ENCODE peak calls at places on chromosomes 5 and 9, in four cellular contexts. One of them, this sample, is unnamed. For H3K4me1, the result is how much of the 10 kb centered on the place peaks cover.

GRCh38 chr5:53730938-53731337 is 170.5 kb downstream of the NDUFS4 start:
- DNase-seq in lung: no peak
- DNase-seq in CD4-positive, alpha-beta memory T cell: no peak
- DNase-seq in Caco-2: no peak
- DNase-seq in this sample: no peak

GRCh38 chr9:94703488-94704140 is 22.9 kb upstream of the AOPEP start:
- DNase-seq in Caco-2: peak
- DNase-seq in lung: no peak
- DNase-seq in CD4-positive, alpha-beta memory T cell: no peak
- DNase-seq in this sample: no peak

GRCh38 chr9:122058051-122058450 is 35.1 kb downstream of the TTLL11 start:
- DNase-seq in Caco-2: no peak
- DNase-seq in CD4-positive, alpha-beta memory T cell: no peak
- DNase-seq in lung: no peak
- DNase-seq in this sample: no peak

GRCh38 chr9:93302586-93303257 is 118.8 kb downstream of the WNK2 start:
- DNase-seq in CD4-positive, alpha-beta memory T cell: peak
- DNase-seq in Caco-2: peak
- DNase-seq in lung: no peak
- DNase-seq in this sample: peak

GRCh38 chr5:171629221-171630005 is 156.2 kb upstream of the SMIM23 start:
- DNase-seq in CD4-positive, alpha-beta memory T cell: no peak
- DNase-seq in Caco-2: no peak
- DNase-seq in lung: no peak
- DNase-seq in this sample: no peak

GRCh38 chr5:67591491-67591890 is 394.9 kb upstream of the CD180 start:
- DNase-seq in CD4-positive, alpha-beta memory T cell: no peak
- DNase-seq in lung: no peak
- DNase-seq in Caco-2: no peak
- DNase-seq in this sample: no peak

GRCh38 chr9:126664893-126665695 is 51.4 kb downstream of the LMX1B start:
- DNase-seq in CD4-positive, alpha-beta memory T cell: no peak
- DNase-seq in lung: no peak
- DNase-seq in Caco-2: no peak
- DNase-seq in this sample: no peak

GRCh38 chr5:99010294-99010693 is 81.5 kb upstream of the CHD1 start:
- DNase-seq in CD4-positive, alpha-beta memory T cell: no peak
- DNase-seq in lung: no peak
- DNase-seq in Caco-2: no peak
- DNase-seq in this sample: no peak

GRCh38 chr9:132798817-132799790 is 79.0 kb downstream of the AK8 start:
- DNase-seq in CD4-positive, alpha-beta memory T cell: no peak
- DNase-seq in lung: peak
- DNase-seq in Caco-2: no peak
- DNase-seq in this sample: no peak

GRCh38 chr9:96874947-96875459 is 20.7 kb upstream of the ZNF782 start:
- DNase-seq in lung: no peak
- DNase-seq in CD4-positive, alpha-beta memory T cell: peak
- DNase-seq in Caco-2: peak
- DNase-seq in this sample: peak

GRCh38 chr9:76162109-76162730 is 232.0 kb downstream of the RFK start:
- DNase-seq in CD4-positive, alpha-beta memory T cell: no peak
- DNase-seq in Caco-2: no peak
- DNase-seq in lung: no peak
- DNase-seq in this sample: no peak

GRCh38 chr9:117887383-117887782 is 183.2 kb downstream of the TLR4 start:
- DNase-seq in Caco-2: no peak
- DNase-seq in CD4-positive, alpha-beta memory T cell: no peak
- DNase-seq in lung: no peak
- DNase-seq in this sample: no peak

GRCh38 chr5:136686192-136686872 is 321.0 kb upstream of the TRPC7 start:
- DNase-seq in CD4-positive, alpha-beta memory T cell: no peak
- DNase-seq in lung: no peak
- DNase-seq in Caco-2: peak
- DNase-seq in this sample: no peak

GRCh38 chr9:116264361-116264760 is 110.8 kb downstream of the PAPPA start:
- DNase-seq in CD4-positive, alpha-beta memory T cell: no peak
- DNase-seq in Caco-2: no peak
- DNase-seq in lung: no peak
- DNase-seq in this sample: no peak

GRCh38 chr9:135017916-135018915 is 69.3 kb upstream of the OLFM1 start:
- DNase-seq in lung: no peak
- DNase-seq in Caco-2: no peak
- DNase-seq in CD4-positive, alpha-beta memory T cell: no peak
- DNase-seq in this sample: peak

GRCh38 chr5:133393776-133394476 is 218.4 kb downstream of the FSTL4 start:
- DNase-seq in CD4-positive, alpha-beta memory T cell: no peak
- DNase-seq in Caco-2: no peak
- DNase-seq in lung: no peak
- DNase-seq in this sample: no peak

GRCh38 chr5:105953616-105954015 is 1717.1 kb downstream of the EFNA5 start:
- DNase-seq in CD4-positive, alpha-beta memory T cell: no peak
- DNase-seq in lung: no peak
- DNase-seq in Caco-2: no peak
- DNase-seq in this sample: no peak

GRCh38 chr5:73523861-73524260 is 25.6 kb downstream of the BTF3 start:
- DNase-seq in lung: peak
- DNase-seq in Caco-2: no peak
- DNase-seq in CD4-positive, alpha-beta memory T cell: no peak
- DNase-seq in this sample: no peak

GRCh38 chr5:16866795-16867584 is 69.1 kb downstream of the MYO10 start:
- DNase-seq in Caco-2: no peak
- DNase-seq in lung: no peak
- DNase-seq in CD4-positive, alpha-beta memory T cell: no peak
- DNase-seq in this sample: no peak

GRCh38 chr5:176360894-176361436 is 599 bp downstream of the KIAA1191 start:
- DNase-seq in Caco-2: no peak
- DNase-seq in CD4-positive, alpha-beta memory T cell: no peak
- DNase-seq in lung: no peak
- DNase-seq in this sample: peak

GRCh38 chr9:137593176-137593575 is 2.9 kb upstream of the ZMYND19 start:
- DNase-seq in Caco-2: no peak
- DNase-seq in CD4-positive, alpha-beta memory T cell: no peak
- DNase-seq in lung: peak
- DNase-seq in this sample: no peak

GRCh38 chr9:91073811-91074771 is 272.5 kb downstream of the SYK start:
- DNase-seq in Caco-2: no peak
- DNase-seq in CD4-positive, alpha-beta memory T cell: no peak
- DNase-seq in lung: no peak
- DNase-seq in this sample: no peak

GRCh38 chr9:71910602-71911060 is 362 bp downstream of the ABHD17B start:
- DNase-seq in CD4-positive, alpha-beta memory T cell: no peak
- DNase-seq in lung: no peak
- DNase-seq in Caco-2: no peak
- DNase-seq in this sample: no peak

GRCh38 chr5:122454522-122454921 is 142.5 kb downstream of the SNCAIP start:
- DNase-seq in Caco-2: no peak
- DNase-seq in CD4-positive, alpha-beta memory T cell: no peak
- DNase-seq in lung: no peak
- DNase-seq in this sample: no peak

GRCh38 chr5:115946655-115947054 is 15.6 kb upstream of the LVRN start:
- DNase-seq in lung: no peak
- DNase-seq in CD4-positive, alpha-beta memory T cell: no peak
- DNase-seq in Caco-2: no peak
- DNase-seq in this sample: no peak

GRCh38 chr9:130445268-130445983 is 665 bp downstream of the ASS1 start:
- DNase-seq in lung: peak
- DNase-seq in Caco-2: peak
- DNase-seq in CD4-positive, alpha-beta memory T cell: no peak
- DNase-seq in this sample: no peak

GRCh38 chr5:166240705-166241104 is 2050.7 kb upstream of the WWC1 start:
- DNase-seq in Caco-2: no peak
- DNase-seq in lung: no peak
- DNase-seq in CD4-positive, alpha-beta memory T cell: no peak
- DNase-seq in this sample: no peak

GRCh38 chr5:10279925-10280720 is 27.6 kb downstream of the CMBL start:
- DNase-seq in CD4-positive, alpha-beta memory T cell: no peak
- DNase-seq in Caco-2: no peak
- DNase-seq in lung: no peak
- DNase-seq in this sample: peak

GRCh38 chr9:14212697-14213420 is 101.1 kb downstream of the NFIB start:
- DNase-seq in Caco-2: no peak
- DNase-seq in lung: no peak
- DNase-seq in CD4-positive, alpha-beta memory T cell: no peak
- DNase-seq in this sample: no peak

GRCh38 chr5:134590992-134591659 is 41.5 kb downstream of the SAR1B start:
- DNase-seq in Caco-2: no peak
- DNase-seq in CD4-positive, alpha-beta memory T cell: no peak
- DNase-seq in lung: no peak
- DNase-seq in this sample: peak

GRCh38 chr5:38673671-38674071 is 117.2 kb upstream of the LIFR start:
- DNase-seq in Caco-2: no peak
- DNase-seq in CD4-positive, alpha-beta memory T cell: no peak
- DNase-seq in lung: no peak
- DNase-seq in this sample: no peak

GRCh38 chr5:87048156-87048555 is 219.5 kb upstream of the RASA1 start:
- DNase-seq in CD4-positive, alpha-beta memory T cell: no peak
- DNase-seq in lung: no peak
- DNase-seq in Caco-2: no peak
- DNase-seq in this sample: no peak

GRCh38 chr9:122810306-122810946 is 10.5 kb downstream of the OR1K1 start:
- DNase-seq in Caco-2: peak
- DNase-seq in lung: peak
- DNase-seq in CD4-positive, alpha-beta memory T cell: peak
- DNase-seq in this sample: peak

GRCh38 chr5:5430136-5430535 is 7.7 kb downstream of the ICE1 start:
- DNase-seq in CD4-positive, alpha-beta memory T cell: no peak
- DNase-seq in lung: no peak
- DNase-seq in Caco-2: no peak
- DNase-seq in this sample: no peak
- H3K4me1 ChIP-seq in CD4-positive, alpha-beta memory T cell: half or more
- H3K4me1 ChIP-seq in lung: under half
- H3K4me1 ChIP-seq in Caco-2: under half
- H3K4me1 ChIP-seq in this sample: under half

GRCh38 chr9:27395484-27395921 is 98.6 kb upstream of the EQTN start:
- DNase-seq in CD4-positive, alpha-beta memory T cell: no peak
- DNase-seq in lung: no peak
- DNase-seq in Caco-2: no peak
- DNase-seq in this sample: no peak
- H3K4me1 ChIP-seq in CD4-positive, alpha-beta memory T cell: under half
- H3K4me1 ChIP-seq in lung: under half
- H3K4me1 ChIP-seq in Caco-2: under half
- H3K4me1 ChIP-seq in this sample: under half

GRCh38 chr5:172839669-172840068 is 5.6 kb downstream of the ERGIC1 start:
- DNase-seq in Caco-2: no peak
- DNase-seq in CD4-positive, alpha-beta memory T cell: no peak
- DNase-seq in lung: no peak
- DNase-seq in this sample: no peak
- H3K4me1 ChIP-seq in Caco-2: under half
- H3K4me1 ChIP-seq in CD4-positive, alpha-beta memory T cell: under half
- H3K4me1 ChIP-seq in lung: under half
- H3K4me1 ChIP-seq in this sample: under half

GRCh38 chr5:124734574-124735168 is 11.8 kb downstream of the ZNF608 start:
- DNase-seq in CD4-positive, alpha-beta memory T cell: no peak
- DNase-seq in lung: no peak
- DNase-seq in Caco-2: no peak
- DNase-seq in this sample: no peak
- H3K4me1 ChIP-seq in CD4-positive, alpha-beta memory T cell: under half
- H3K4me1 ChIP-seq in lung: under half
- H3K4me1 ChIP-seq in Caco-2: half or more
- H3K4me1 ChIP-seq in this sample: under half

GRCh38 chr5:77772729-77773128 is 3.4 kb downstream of the TBCA start:
- DNase-seq in lung: no peak
- DNase-seq in Caco-2: no peak
- DNase-seq in CD4-positive, alpha-beta memory T cell: no peak
- DNase-seq in this sample: no peak
- H3K4me1 ChIP-seq in lung: under half
- H3K4me1 ChIP-seq in Caco-2: under half
- H3K4me1 ChIP-seq in CD4-positive, alpha-beta memory T cell: half or more
- H3K4me1 ChIP-seq in this sample: under half

DNA sequence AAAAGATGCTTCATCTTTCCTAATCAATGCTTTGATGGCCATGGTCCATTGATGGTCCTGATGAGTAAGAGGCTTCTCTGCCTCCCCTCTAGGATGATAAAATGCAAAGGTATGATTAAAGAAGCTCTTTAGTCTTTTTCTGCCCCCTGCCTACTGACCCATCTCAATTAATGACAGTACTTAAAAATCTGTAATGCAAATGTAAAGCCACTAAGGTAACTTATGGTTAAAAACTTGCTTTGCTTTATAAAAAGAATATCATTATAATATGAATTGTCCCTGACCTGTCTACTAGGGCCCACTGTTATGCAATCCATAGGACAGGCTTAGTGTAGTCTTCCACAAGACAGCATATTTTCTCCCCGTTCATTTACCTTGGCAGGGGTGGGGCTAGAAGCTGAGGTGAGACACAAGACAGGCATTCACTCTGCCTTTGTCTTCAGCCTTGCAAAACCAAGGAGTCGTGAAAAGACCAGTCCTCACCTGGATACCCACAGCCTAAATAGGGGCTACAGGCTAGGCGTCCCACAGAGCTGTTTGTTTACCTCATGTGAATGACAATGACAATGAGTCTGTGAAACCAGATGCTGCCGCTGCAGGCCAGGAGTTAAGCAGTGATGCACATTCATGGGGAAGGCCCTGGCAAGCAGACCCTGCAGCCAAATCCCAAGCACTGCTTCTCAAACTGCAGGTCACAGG is 60.4 kb downstream of the BNC2 start:
- DNase-seq in CD4-positive, alpha-beta memory T cell: no peak
- DNase-seq in Caco-2: no peak
- DNase-seq in lung: no peak
- DNase-seq in this sample: no peak
- H3K4me1 ChIP-seq in CD4-positive, alpha-beta memory T cell: under half
- H3K4me1 ChIP-seq in Caco-2: under half
- H3K4me1 ChIP-seq in lung: under half
- H3K4me1 ChIP-seq in this sample: under half

DNA sequence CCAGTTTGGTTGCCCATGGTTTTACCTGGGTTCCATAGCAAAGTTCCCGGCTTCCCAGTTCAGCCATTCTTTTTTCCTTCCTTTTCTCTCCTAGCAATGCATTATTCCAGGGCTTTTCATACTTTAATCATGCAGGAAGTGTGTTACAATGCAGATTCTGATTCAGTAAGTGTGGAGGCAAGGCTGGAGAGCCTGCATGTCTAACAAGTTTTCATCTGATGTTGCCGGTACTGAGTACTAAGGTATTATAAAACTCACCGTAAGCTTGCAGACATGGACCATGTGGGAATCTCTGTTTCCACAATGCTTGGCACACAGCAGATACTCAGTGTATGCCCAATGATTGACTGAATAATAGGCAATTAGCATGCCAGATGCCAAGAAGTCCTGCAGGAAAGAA is 102.9 kb upstream of the SHB start:
- DNase-seq in CD4-positive, alpha-beta memory T cell: no peak
- DNase-seq in lung: no peak
- DNase-seq in Caco-2: no peak
- DNase-seq in this sample: no peak
- H3K4me1 ChIP-seq in CD4-positive, alpha-beta memory T cell: under half
- H3K4me1 ChIP-seq in lung: under half
- H3K4me1 ChIP-seq in Caco-2: under half
- H3K4me1 ChIP-seq in this sample: under half

DNA sequence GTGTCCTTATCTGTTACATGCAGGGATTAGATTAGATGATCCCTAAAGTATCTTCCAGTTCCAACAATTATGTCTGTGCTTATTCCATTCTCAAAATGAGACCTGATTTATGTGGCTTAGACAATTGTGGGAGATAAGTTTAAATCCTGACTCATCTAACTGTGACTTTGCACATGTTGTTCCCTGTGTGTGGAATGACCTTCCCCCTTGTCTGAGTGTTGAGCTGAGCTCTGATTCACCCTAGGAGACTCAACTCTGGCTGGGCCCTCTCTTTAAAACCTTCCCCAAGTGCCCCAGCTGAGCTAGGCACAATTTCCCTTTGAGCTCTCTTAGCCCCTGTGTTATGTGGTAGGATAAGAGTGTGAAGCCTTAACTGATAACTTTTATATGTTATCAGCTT is 118.9 kb upstream of the ELL2 start:
- DNase-seq in Caco-2: no peak
- DNase-seq in CD4-positive, alpha-beta memory T cell: no peak
- DNase-seq in lung: no peak
- DNase-seq in this sample: no peak
- H3K4me1 ChIP-seq in Caco-2: under half
- H3K4me1 ChIP-seq in CD4-positive, alpha-beta memory T cell: under half
- H3K4me1 ChIP-seq in lung: under half
- H3K4me1 ChIP-seq in this sample: under half